ENCODE peak calls at places on chromosomes 2 and 18, in eight cellular contexts. H is left lung; I is lower lobe of right lung; G is Caco-2; P is dorsolateral prefrontal cortex; C is brain microvascular endothelial cell; M is esophagus squamous epithelium; N is CD8-positive, alpha-beta memory T cell. J is an unnamed sample. For H3K27me3, the result is how much of the 10 kb centered on the place peaks cover.

GRCh38 chr18:77132369-77133050 is at the start of gene MBP:
- DNase-seq in H (peak), C (no peak), G (peak), P (no peak), I (peak), N (peak), M (peak), J (no peak)

GRCh38 chr18:22314406-22314805 is 103.3 kb downstream of the CTAGE1 start:
- DNase-seq in I (no peak), H (no peak), N (no peak), P (no peak), M (no peak), C (peak), G (no peak), J (peak)

GRCh38 chr2:137966043-137966442 is 1.8 kb downstream of the HNMT start:
- DNase-seq in M (no peak), H (no peak), G (no peak), I (no peak), P (no peak), N (no peak), C (no peak), J (no peak)

GRCh38 chr2:54258171-54258570 is 2.1 kb upstream of the TSPYL6 start:
- DNase-seq in C (peak), M (no peak), N (no peak), G (no peak), P (no peak), H (no peak), I (no peak), J (peak)

GRCh38 chr2:3470856-3471737 is 48.2 kb downstream of the ADI1 start:
- DNase-seq in N (no peak), M (no peak), P (no peak), I (peak), G (no peak), H (no peak), C (no peak), J (no peak)

GRCh38 chr2:44628297-44628696 is 266.6 kb downstream of the CAMKMT start:
- DNase-seq in P (no peak), G (no peak), N (no peak), I (no peak), H (no peak), C (no peak), M (no peak), J (no peak)

GRCh38 chr2:55843096-55843991 is 80.2 kb downstream of the EFEMP1 start:
- DNase-seq in P (no peak), I (no peak), N (no peak), M (no peak), C (peak), H (peak), G (peak), J (peak)

GRCh38 chr2:8115966-8116365 is 565.9 kb upstream of the ID2 start:
- DNase-seq in C (no peak), M (no peak), I (no peak), N (no peak), G (no peak), H (no peak), P (no peak), J (no peak)

GRCh38 chr2:39379643-39380524 is 57.2 kb downstream of the MAP4K3 start:
- DNase-seq in C (peak), H (no peak), G (no peak), N (no peak), P (no peak), M (no peak), I (no peak), J (peak)

GRCh38 chr18:25223899-25224607 is 127.9 kb downstream of the ZNF521 start:
- DNase-seq in N (no peak), M (no peak), C (no peak), I (no peak), P (no peak), G (no peak), H (no peak), J (no peak)

GRCh38 chr18:5894613-5895299 is 566 bp downstream of the TMEM200C start:
- DNase-seq in H (peak), M (no peak), C (no peak), G (no peak), P (no peak), I (no peak), N (no peak), J (peak)

GRCh38 chr18:2846638-2847340 is at the start of gene EMILIN2:
- DNase-seq in G (peak), C (peak), H (peak), M (no peak), P (peak), I (peak), N (peak), J (peak)

GRCh38 chr2:208466133-208466919 is 59.7 kb downstream of the PTH2R start:
- DNase-seq in I (no peak), P (no peak), G (peak), H (no peak), M (no peak), C (peak), N (no peak), J (peak)

GRCh38 chr2:85326946-85327756 is 638 bp downstream of the TGOLN2 start:
- DNase-seq in H (peak), N (peak), G (no peak), I (peak), P (peak), C (peak), M (no peak), J (peak)

GRCh38 chr2:202165945-202166344 is 72.5 kb downstream of the SUMO1 start:
- DNase-seq in H (no peak), P (no peak), I (no peak), C (no peak), N (no peak), M (no peak), G (no peak), J (peak)

GRCh38 chr2:31937741-31938140 is 73.1 kb downstream of the MEMO1 start:
- DNase-seq in G (no peak), C (no peak), P (no peak), H (no peak), N (no peak), M (no peak), I (no peak), J (no peak)

GRCh38 chr2:48768669-48769068 is 13.1 kb upstream of the LHCGR start:
- DNase-seq in C (no peak), H (no peak), N (no peak), M (no peak), I (no peak), P (no peak), G (no peak), J (no peak)

GRCh38 chr18:52131845-52132244 is 208.2 kb upstream of the DCC start:
- DNase-seq in G (no peak), I (no peak), N (no peak), H (no peak), P (no peak), M (no peak), C (no peak), J (no peak)

GRCh38 chr2:128684523-128684922 is 365.9 kb upstream of the HS6ST1 start:
- DNase-seq in P (no peak), M (no peak), G (no peak), C (no peak), H (no peak), N (no peak), I (no peak), J (no peak)

GRCh38 chr18:73060666-73061270 is 193.0 kb upstream of the NETO1 start:
- DNase-seq in I (no peak), H (no peak), C (peak), M (no peak), P (no peak), G (no peak), N (no peak), J (no peak)

GRCh38 chr18:7021994-7022840 is 95.4 kb downstream of the LAMA1 start:
- DNase-seq in N (no peak), P (no peak), H (no peak), I (no peak), G (peak), C (peak), M (no peak), J (peak)

GRCh38 chr2:161761160-161761559 is 136.9 kb downstream of the SLC4A10 start:
- DNase-seq in G (no peak), N (no peak), P (no peak), M (no peak), H (no peak), I (no peak), C (no peak), J (no peak)

GRCh38 chr2:78035804-78036203 is 513.6 kb upstream of the LRRTM4 start:
- DNase-seq in M (no peak), N (no peak), I (no peak), G (no peak), H (no peak), C (no peak), P (no peak), J (no peak)

GRCh38 chr2:178200331-178200730 is 6.0 kb downstream of the OSBPL6 start:
- DNase-seq in I (no peak), G (no peak), N (no peak), M (no peak), C (no peak), P (no peak), H (no peak), J (no peak)

GRCh38 chr2:26178746-26179436 is 6.0 kb downstream of the GAREM2 start:
- DNase-seq in N (no peak), C (no peak), G (peak), M (no peak), P (peak), I (peak), H (no peak), J (peak)

GRCh38 chr2:70029814-70030409 is 57.4 kb upstream of the PCBP1 start:
- DNase-seq in G (peak), P (peak), H (peak), C (peak), I (peak), N (no peak), M (no peak), J (peak)

GRCh38 chr2:69946351-69947077 is 14.9 kb downstream of the ASPRV1 start:
- DNase-seq in M (no peak), H (no peak), I (no peak), C (peak), G (no peak), P (no peak), N (peak), J (no peak)

GRCh38 chr2:200966770-200967169 is 3.3 kb upstream of the ORC2 start:
- DNase-seq in P (no peak), I (no peak), N (no peak), M (no peak), H (no peak), C (peak), G (no peak), J (peak)

GRCh38 chr2:70569559-70569958 is 15.9 kb upstream of the TGFA start:
- DNase-seq in I (no peak), P (no peak), M (no peak), N (no peak), G (no peak), H (no peak), C (no peak), J (no peak)

GRCh38 chr2:10720983-10721343 is 467 bp upstream of the ATP6V1C2 start:
- DNase-seq in G (no peak), H (no peak), P (no peak), C (no peak), M (no peak), N (no peak), I (peak), J (no peak)

GRCh38 chr2:122028371-122029102 is 273.1 kb downstream of the TSN start:
- DNase-seq in C (peak), I (no peak), M (no peak), H (no peak), P (no peak), N (no peak), G (no peak), J (peak)

GRCh38 chr2:160928854-160929301 is 231.3 kb upstream of the TANK start:
- DNase-seq in P (no peak), N (no peak), H (no peak), I (no peak), M (no peak), G (no peak), C (peak), J (peak)

GRCh38 chr2:232502513-232502900 is 14.9 kb upstream of the ECEL1 start:
- DNase-seq in M (no peak), I (no peak), H (no peak), C (no peak), G (no peak), N (no peak), P (no peak), J (no peak)

GRCh38 chr2:232502901-232503791 is 15.5 kb upstream of the ECEL1 start:
- DNase-seq in N (no peak), M (no peak), P (peak), I (no peak), C (peak), G (no peak), H (no peak), J (peak)

GRCh38 chr2:232501794-232502499 is 14.3 kb upstream of the ECEL1 start:
- DNase-seq in N (no peak), I (no peak), P (no peak), M (no peak), H (no peak), G (no peak), C (no peak), J (no peak)

GRCh38 chr2:232504438-232504837 is 15.8 kb upstream of the PRSS56 start:
- DNase-seq in G (no peak), M (no peak), N (no peak), I (no peak), P (no peak), C (no peak), H (no peak), J (no peak)

GRCh38 chr2:232503792-232504323 is 16.2 kb upstream of the ECEL1 start:
- DNase-seq in N (no peak), H (no peak), M (no peak), I (no peak), C (no peak), G (no peak), P (no peak), J (no peak)
- H3K27me3 ChIP-seq in N (under half), H (under half), M (under half), I (half or more), C (half or more), G (under half), P (under half), J (under half)

DNA sequence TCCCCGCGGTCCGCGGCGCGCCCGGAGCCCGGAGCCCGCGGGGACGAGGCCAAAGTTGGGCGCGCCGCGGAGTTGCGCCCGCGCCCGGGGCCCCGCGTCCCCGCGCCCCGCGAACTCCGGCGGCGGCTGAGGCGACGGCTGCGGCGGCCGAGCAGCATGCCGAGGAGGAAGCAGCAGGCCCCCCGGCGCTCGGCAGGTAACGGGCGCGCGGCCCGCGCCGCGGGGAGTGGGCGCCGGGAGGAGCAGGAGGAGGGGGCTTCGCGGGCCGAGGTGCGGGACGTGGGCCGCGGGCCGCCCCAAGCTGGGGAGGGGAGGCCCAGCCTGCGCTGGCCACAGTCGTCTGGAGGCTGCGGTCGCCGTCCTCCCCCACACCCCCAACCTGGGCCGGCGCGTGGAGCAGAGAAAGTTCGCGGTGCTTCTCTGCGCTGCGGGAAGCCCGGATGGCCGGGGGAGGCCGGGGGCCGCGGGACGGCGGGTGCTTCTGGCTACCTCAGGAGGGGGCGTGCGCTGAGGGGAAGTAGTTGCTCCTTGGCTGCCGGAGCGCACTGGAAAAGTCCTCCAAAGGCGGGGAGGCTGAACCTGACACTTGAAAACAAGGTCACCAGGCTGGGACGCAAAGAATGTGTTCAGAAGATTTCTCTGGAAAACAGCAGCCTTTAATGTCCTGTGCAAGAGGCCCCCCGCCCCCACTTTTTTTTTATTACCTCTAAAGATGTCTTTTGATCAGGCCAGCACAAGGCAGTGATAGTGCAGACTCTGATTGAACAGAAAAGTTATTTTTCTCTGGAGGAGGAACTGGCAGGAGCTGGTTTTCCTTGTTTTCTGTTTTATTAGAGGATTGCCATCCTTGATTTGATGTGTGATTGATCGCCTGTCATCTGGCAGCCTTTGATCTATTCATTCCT is 1.4 kb downstream of the TSHZ1 start:
- DNase-seq in C (no peak), P (no peak), N (peak), M (no peak), G (peak), I (peak), H (peak), J (peak)
- H3K27me3 ChIP-seq in C (under half), P (under half), N (under half), M (under half), G (under half), I (under half), H (under half), J (under half)

GRCh38 chr2:234111523-234111922 is 61.0 kb downstream of the SPP2 start:
- DNase-seq in P (no peak), M (no peak), N (no peak), H (no peak), G (no peak), I (no peak), C (no peak), J (no peak)
- H3K27me3 ChIP-seq in P (under half), M (under half), N (under half), H (under half), G (under half), I (under half), C (under half), J (under half)

GRCh38 chr18:78904179-78904531 is 75.5 kb upstream of the SALL3 start:
- DNase-seq in C (no peak), M (no peak), I (no peak), P (no peak), H (no peak), N (no peak), G (no peak), J (no peak)
- H3K27me3 ChIP-seq in C (under half), M (under half), I (under half), P (under half), H (under half), N (under half), G (under half), J (under half)

GRCh38 chr2:88448248-88448647 is 4.2 kb downstream of the FOXI3 start:
- DNase-seq in H (no peak), C (no peak), M (no peak), G (peak), P (no peak), N (no peak), I (no peak), J (no peak)

GRCh38 chr2:88451647-88452150 is 794 bp downstream of the FOXI3 start:
- DNase-seq in N (no peak), H (no peak), M (no peak), G (no peak), P (no peak), I (no peak), C (no peak), J (no peak)

GRCh38 chr2:88452151-88452851 is at the start of gene FOXI3:
- DNase-seq in G (no peak), N (no peak), I (no peak), H (no peak), M (no peak), P (no peak), C (no peak), J (peak)

GRCh38 chr2:88450925-88451575 is 1.4 kb downstream of the FOXI3 start:
- DNase-seq in H (no peak), C (no peak), M (no peak), G (no peak), I (no peak), N (no peak), P (no peak), J (no peak)

DNA sequence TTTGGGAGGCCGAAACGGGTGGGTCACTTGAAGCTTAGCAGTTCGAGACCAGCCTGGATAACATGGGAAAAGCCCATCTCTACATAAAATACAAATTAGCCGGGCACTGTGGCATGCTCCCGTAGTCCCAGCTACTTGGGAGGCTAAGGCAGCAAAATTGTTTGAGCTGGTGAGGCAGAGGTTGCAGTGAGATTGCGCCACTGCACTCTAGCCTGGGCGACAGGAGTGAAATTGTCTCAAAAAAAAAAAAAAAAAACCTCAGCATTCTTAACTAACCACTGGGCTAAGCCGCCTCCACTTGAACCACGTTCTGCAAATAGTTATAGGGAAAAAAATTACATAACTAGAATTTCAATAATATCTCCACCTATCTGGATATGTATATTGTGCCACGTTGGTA is 2.3 kb downstream of the FOXI3 start:
- DNase-seq in P (no peak), N (no peak), H (no peak), G (no peak), I (no peak), C (no peak), M (no peak), J (no peak)
- H3K27me3 ChIP-seq in P (half or more), N (under half), H (half or more), G (under half), I (half or more), C (under half), M (under half), J (half or more)

DNA sequence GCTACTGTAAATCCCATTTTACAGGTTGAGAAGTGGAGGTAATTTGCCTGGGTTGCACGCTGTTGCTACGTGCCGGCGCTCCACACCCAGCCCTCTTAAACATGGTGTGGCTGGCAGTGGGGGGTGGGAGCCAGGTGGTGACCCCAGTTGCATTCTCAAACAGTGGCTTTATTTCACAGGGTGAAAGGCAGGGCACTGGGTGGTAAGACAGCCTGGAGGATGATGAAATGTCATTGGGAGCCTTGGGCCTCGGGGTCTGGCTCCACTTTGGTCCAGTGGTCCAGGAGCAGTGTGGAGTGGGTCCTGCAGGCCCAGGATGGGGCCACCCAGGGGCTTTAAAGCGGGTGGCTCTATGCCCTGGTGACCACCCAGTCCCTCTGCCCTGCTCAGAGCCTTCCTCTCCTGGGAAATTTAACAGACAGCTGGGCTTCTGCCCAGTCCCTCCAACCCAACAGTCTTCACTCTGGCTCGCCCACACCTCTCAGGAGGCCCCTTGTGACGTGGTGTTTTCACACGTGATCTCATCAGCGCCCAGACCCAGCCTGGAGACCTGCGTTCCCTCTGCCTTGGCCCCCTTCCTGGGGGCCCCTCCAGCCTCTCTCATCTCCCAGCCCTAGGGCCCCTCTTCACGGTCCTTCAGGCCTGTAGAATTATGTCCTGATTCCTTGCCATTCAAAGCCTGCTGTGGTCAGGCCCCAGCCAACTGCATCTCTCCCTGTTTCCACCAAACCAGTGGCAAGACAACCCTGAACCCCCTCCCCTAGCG is 92.5 kb downstream of the INHBB start:
- DNase-seq in N (no peak), I (no peak), P (no peak), C (no peak), G (no peak), M (no peak), H (no peak), J (no peak)
- H3K27me3 ChIP-seq in N (under half), I (under half), P (under half), C (under half), G (under half), M (under half), H (under half), J (half or more)

DNA sequence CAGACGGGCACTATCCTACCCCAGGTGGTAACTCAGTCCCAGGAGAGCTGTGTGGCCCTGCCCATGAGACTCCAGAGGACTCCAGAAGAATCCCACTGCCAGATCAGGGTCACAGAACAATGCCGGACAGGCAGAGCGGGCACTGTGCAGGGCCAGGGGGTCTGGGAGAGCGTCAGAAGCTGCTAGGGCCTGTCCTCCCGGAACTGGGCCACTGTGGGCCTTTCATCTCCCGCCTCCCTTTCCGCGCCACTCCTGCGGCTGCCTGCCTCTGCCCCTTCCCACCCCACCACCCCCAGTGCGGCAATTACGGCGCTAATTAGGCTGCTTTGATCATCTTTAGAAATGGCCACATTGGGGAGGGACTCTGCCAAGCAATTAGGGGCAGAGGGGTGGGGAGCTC is 607 bp upstream of the PRSS56 start:
- DNase-seq in P (no peak), M (no peak), G (no peak), N (no peak), C (no peak), I (no peak), H (no peak), J (no peak)
- H3K27me3 ChIP-seq in P (under half), M (under half), G (under half), N (under half), C (half or more), I (half or more), H (under half), J (half or more)